ENCODE peak calls at places on chromosomes 13 and 19, in eight cellular contexts. I is OCI-LY7, T is left ventricle myocardium inferior, P is dorsolateral prefrontal cortex, G is SK-N-SH, Q is pancreas, C is body of pancreas, E is kidney. H is an unnamed sample.

GRCh38 chr13:79044415-79044814 is 361.6 kb downstream of the RBM26 start:
- DNase-seq in I (no peak), T (no peak), P (no peak), G (no peak), Q (no peak), C (no peak), E (no peak), H (no peak)

GRCh38 chr13:77196052-77196618 is 130.8 kb downstream of the MYCBP2 start:
- DNase-seq in I (no peak), T (no peak), P (no peak), G (no peak), Q (no peak), C (no peak), E (no peak), H (no peak)

GRCh38 chr13:35964764-35965163 is 166.4 kb downstream of the DCLK1 start:
- DNase-seq in I (no peak), T (no peak), P (no peak), G (no peak), Q (no peak), C (no peak), E (no peak), H (no peak)

GRCh38 chr19:33640773-33641172 is 19.0 kb downstream of the CHST8 start:
- DNase-seq in I (no peak), T (no peak), P (peak; percentile 37), G (no peak), Q (no peak), C (no peak), E (no peak), H (peak; percentile 22)

GRCh38 chr13:43331676-43332075 is 308.3 kb downstream of the DNAJC15 start:
- DNase-seq in I (no peak), T (no peak), P (no peak), G (no peak), Q (no peak), C (no peak), E (no peak), H (no peak)

GRCh38 chr13:32837973-32838940 is 178.0 kb upstream of the KL start:
- DNase-seq in I (no peak), T (no peak), P (no peak), G (no peak), Q (no peak), C (no peak), E (no peak), H (no peak)

GRCh38 chr13:113654175-113654560 is 3.8 kb downstream of the ATP4B start:
- DNase-seq in I (no peak), T (no peak), P (peak; percentile 27), G (no peak), Q (peak; percentile 2), C (no peak), E (peak; percentile 26), H (no peak)

GRCh38 chr19:46218160-46218559 is 11.4 kb upstream of the IGFL1 start:
- DNase-seq in I (peak; percentile 14), T (no peak), P (no peak), G (no peak), Q (no peak), C (no peak), E (peak; percentile 18), H (no peak)

GRCh38 chr13:86792153-86792651 is 879.0 kb upstream of the SLITRK5 start:
- DNase-seq in I (no peak), T (no peak), P (no peak), G (peak; percentile 5), Q (no peak), C (no peak), E (peak; percentile 41), H (no peak)

GRCh38 chr13:79427265-79427664 is 21.2 kb upstream of the RBM26 start:
- DNase-seq in I (no peak), T (no peak), P (no peak), G (no peak), Q (no peak), C (no peak), E (no peak), H (no peak)

GRCh38 chr19:5937550-5937949 is 23.5 kb downstream of the CAPS start:
- DNase-seq in I (no peak), T (no peak), P (no peak), G (peak; percentile 78), Q (no peak), C (no peak), E (no peak), H (no peak)
- H3K27ac ChIP-seq in I (no peak overlapping the region), T (no peak overlapping the region), P (no peak overlapping the region), G (no peak overlapping the region), Q (no peak overlapping the region), C (no peak overlapping the region), E (no peak overlapping the region), H (no peak overlapping the region)

GRCh38 chr13:97268772-97269171 is 46.6 kb downstream of the MBNL2 start:
- DNase-seq in I (no peak), T (no peak), P (no peak), G (no peak), Q (no peak), C (no peak), E (no peak), H (no peak)
- TF ChIP-seq CTCF in I (no peak), T (peak; percentile 20), P (no peak), G (peak; percentile 30), Q (no peak), C (no peak), E (no peak), H (no peak)

GRCh38 chr13:91264484-91264883 is 83.0 kb upstream of the MIR17HG start:
- DNase-seq in I (no peak), T (no peak), P (no peak), G (no peak), Q (no peak), C (no peak), E (no peak), H (no peak)

GRCh38 chr13:91272235-91272777 is 75.2 kb upstream of the MIR17HG start:
- DNase-seq in I (no peak), T (no peak), P (no peak), G (no peak), Q (no peak), C (no peak), E (no peak), H (no peak)

GRCh38 chr13:91273675-91274074 is 73.8 kb upstream of the MIR17HG start:
- DNase-seq in I (no peak), T (no peak), P (no peak), G (no peak), Q (no peak), C (no peak), E (no peak), H (no peak)

GRCh38 chr13:91269237-91269636 is 78.2 kb upstream of the MIR17HG start:
- DNase-seq in I (no peak), T (no peak), P (no peak), G (no peak), Q (no peak), C (no peak), E (no peak), H (no peak)

DNA sequence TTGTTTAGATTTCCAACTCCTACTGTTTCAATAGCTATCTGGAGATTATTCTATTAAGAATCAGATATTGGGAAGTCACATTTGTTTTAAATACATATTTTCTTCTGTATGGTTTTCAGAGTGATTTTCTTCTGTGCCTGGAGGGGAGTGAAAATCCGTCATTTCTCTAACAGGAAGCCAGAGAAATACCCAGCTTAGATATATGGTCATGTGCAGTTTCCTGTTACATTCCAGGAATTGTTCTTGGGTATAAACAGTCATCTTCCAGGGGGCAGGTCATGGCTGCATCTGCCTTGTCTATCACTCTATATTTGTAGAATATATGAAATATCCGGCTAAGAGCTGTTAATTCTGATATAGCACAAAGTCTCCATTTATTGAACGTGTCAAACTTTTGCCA is 77.5 kb upstream of the MIR17HG start:
- DNase-seq in I (no peak), T (no peak), P (no peak), G (no peak), Q (no peak), C (no peak), E (no peak), H (no peak)
- H3K27ac ChIP-seq in I (no peak overlapping the region), T (no peak overlapping the region), P (no peak overlapping the region), G (no peak overlapping the region), Q (no peak overlapping the region), C (no peak overlapping the region), E (no peak overlapping the region), H (no peak overlapping the region)

DNA sequence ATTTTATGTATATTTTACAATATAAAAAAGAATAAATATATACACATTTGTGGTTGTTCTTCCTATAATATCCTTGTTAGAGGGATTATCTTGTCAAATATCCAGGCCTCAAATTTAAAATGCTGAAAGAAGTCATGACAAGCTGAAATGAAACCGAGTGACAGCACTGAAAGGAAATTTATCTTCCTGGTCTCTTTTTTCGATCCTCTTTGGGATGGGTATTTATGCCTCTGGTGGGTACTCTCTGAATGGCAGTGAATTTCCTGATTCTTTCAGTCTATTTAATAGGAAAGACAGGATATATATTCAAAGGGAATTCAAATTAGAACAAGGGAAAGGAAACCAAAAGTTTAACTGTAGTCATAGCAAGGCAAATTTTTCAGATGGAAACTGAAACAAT is 98.0 kb downstream of the DLEU7 start:
- DNase-seq in I (no peak), T (no peak), P (no peak), G (no peak), Q (no peak), C (no peak), E (no peak), H (no peak)
- TF ChIP-seq CTCF in I (no peak), T (no peak), P (no peak), G (peak; percentile 31), Q (no peak), C (no peak), E (no peak), H (no peak)

DNA sequence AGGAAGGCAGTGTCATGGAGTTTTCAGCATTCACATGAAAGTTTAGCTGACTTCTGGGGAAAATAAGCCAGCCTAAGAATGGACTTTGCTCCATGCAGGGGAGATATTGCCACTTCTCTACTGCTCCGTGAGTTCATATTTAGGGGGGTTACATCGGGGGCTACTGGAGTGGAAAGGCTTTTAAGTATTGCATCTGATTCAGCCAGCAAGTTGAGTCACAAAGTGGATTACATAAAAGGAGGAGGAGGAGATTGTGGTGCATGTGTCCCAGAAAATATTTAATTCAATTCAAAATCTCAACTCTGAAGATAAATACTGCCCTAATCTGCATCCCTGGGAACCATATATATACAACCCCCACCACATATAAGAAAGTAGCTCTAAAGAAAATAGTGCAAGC is 617.2 kb downstream of the DCT start:
- DNase-seq in I (no peak), T (no peak), P (no peak), G (no peak), Q (no peak), C (no peak), E (no peak), H (no peak)
- H3K27ac ChIP-seq in I (no peak overlapping the region), T (no peak overlapping the region), P (no peak overlapping the region), G (peak overlapping the region; percentile 73), Q (no peak overlapping the region), C (no peak overlapping the region), E (no peak overlapping the region), H (no peak overlapping the region)

DNA sequence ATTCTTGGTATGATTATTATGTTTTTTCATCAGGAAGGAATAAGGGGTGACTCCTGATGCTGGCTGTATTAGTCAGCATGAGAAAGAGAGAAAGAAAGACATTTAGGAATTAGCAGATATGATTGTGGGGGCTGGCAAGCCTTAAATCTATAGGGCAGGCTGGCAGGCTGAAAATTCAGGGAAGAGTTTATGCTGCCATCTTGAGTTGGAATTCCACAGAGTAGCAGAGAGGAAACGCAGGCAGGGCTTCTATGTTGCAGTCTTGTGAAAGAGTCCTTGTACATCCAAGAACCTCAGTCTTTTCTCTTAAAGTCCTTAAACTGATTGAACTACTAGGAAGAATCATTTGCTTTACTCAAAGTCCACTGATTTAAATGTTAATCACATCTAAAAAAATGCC is 262.7 kb upstream of the SLC10A2 start:
- DNase-seq in I (no peak), T (no peak), P (no peak), G (no peak), Q (no peak), C (no peak), E (no peak), H (no peak)
- TF ChIP-seq CTCF in I (no peak), T (no peak), P (no peak), G (no peak), Q (no peak), C (no peak), E (no peak), H (no peak)

H was measured in upper lobe of right lung.